ENCODE peak calls at places on chromosomes 2 and 18, in six cellular contexts. T, R, G, Y, M and S are unnamed samples.

GRCh38 chr18:40485318-40485717 is 1469.7 kb upstream of the PIK3C3 start:
- DNase-seq in T (peak), R (no peak), G (no peak), Y (no peak), M (no peak), S (peak)

GRCh38 chr2:120613742-120614481 is 121.8 kb upstream of the GLI2 start:
- DNase-seq in T (no peak), R (no peak), G (no peak), Y (no peak), M (no peak), S (peak)

GRCh38 chr18:3889803-3890202 is 439.8 kb downstream of the TGIF1 start:
- DNase-seq in T (peak), R (no peak), G (no peak), Y (no peak), M (no peak), S (peak)

GRCh38 chr18:6542296-6542695 is 127.6 kb upstream of the L3MBTL4 start:
- DNase-seq in T (no peak), R (no peak), G (no peak), Y (no peak), M (no peak), S (no peak)

GRCh38 chr2:45199973-45200372 is 190.7 kb upstream of the SIX2 start:
- DNase-seq in T (no peak), R (no peak), G (no peak), Y (no peak), M (no peak), S (peak)

GRCh38 chr2:237483018-237483731 is 3.9 kb upstream of the MLPH start:
- DNase-seq in T (peak), R (no peak), G (no peak), Y (peak), M (peak), S (no peak)

GRCh38 chr2:28643911-28644334 is 107.7 kb upstream of the PPP1CB start:
- DNase-seq in T (no peak), R (no peak), G (peak), Y (peak), M (peak), S (no peak)

GRCh38 chr2:98795903-98796676 is 65.2 kb upstream of the MGAT4A start:
- DNase-seq in T (no peak), R (no peak), G (no peak), Y (no peak), M (no peak), S (no peak)

GRCh38 chr2:74921236-74921736 is 37.2 kb upstream of the POLE4 start:
- DNase-seq in T (no peak), R (no peak), G (no peak), Y (no peak), M (no peak), S (no peak)

GRCh38 chr2:205103699-205104098 is 558.4 kb downstream of the PARD3B start:
- DNase-seq in T (no peak), R (no peak), G (no peak), Y (no peak), M (no peak), S (no peak)